ENCODE peak calls at places on chromosomes 1 and 21, in nine cellular contexts. One of them, this sample, is unnamed.

GRCh38 chr1:184163674-184164470 is 112.3 kb downstream of the TSEN15 start:
- DNase-seq in right lobe of liver: no peak
- DNase-seq in breast epithelium: no peak
- DNase-seq in uterus: no peak
- DNase-seq in coronary artery: no peak
- DNase-seq in cardiac fibroblast: peak
- DNase-seq in WTC11: no peak
- DNase-seq in psoas muscle: peak
- DNase-seq in mammary epithelial cell: peak
- DNase-seq in this sample: no peak

GRCh38 chr1:192476802-192477298 is 98.7 kb upstream of the RGS1 start:
- DNase-seq in right lobe of liver: no peak
- DNase-seq in breast epithelium: no peak
- DNase-seq in uterus: no peak
- DNase-seq in coronary artery: peak
- DNase-seq in cardiac fibroblast: peak
- DNase-seq in WTC11: no peak
- DNase-seq in psoas muscle: no peak
- DNase-seq in mammary epithelial cell: peak
- DNase-seq in this sample: no peak

GRCh38 chr1:226438007-226438406 is 30.1 kb upstream of the PARP1 start:
- DNase-seq in right lobe of liver: no peak
- DNase-seq in breast epithelium: no peak
- DNase-seq in uterus: no peak
- DNase-seq in coronary artery: no peak
- DNase-seq in cardiac fibroblast: peak
- DNase-seq in WTC11: no peak
- DNase-seq in psoas muscle: no peak
- DNase-seq in mammary epithelial cell: no peak
- DNase-seq in this sample: no peak

GRCh38 chr1:45348020-45348419 is 7.8 kb upstream of the MUTYH start:
- DNase-seq in right lobe of liver: no peak
- DNase-seq in breast epithelium: no peak
- DNase-seq in uterus: no peak
- DNase-seq in coronary artery: no peak
- DNase-seq in cardiac fibroblast: peak
- DNase-seq in WTC11: no peak
- DNase-seq in psoas muscle: no peak
- DNase-seq in mammary epithelial cell: peak
- DNase-seq in this sample: no peak

GRCh38 chr1:15492572-15492971 is 16.7 kb downstream of the CELA2B start:
- DNase-seq in right lobe of liver: no peak
- DNase-seq in breast epithelium: no peak
- DNase-seq in uterus: no peak
- DNase-seq in coronary artery: no peak
- DNase-seq in cardiac fibroblast: no peak
- DNase-seq in WTC11: no peak
- DNase-seq in psoas muscle: no peak
- DNase-seq in mammary epithelial cell: no peak
- DNase-seq in this sample: no peak

GRCh38 chr21:16588433-16588860 is 858.7 kb downstream of the USP25 start:
- DNase-seq in right lobe of liver: peak
- DNase-seq in breast epithelium: peak
- DNase-seq in uterus: peak
- DNase-seq in coronary artery: peak
- DNase-seq in cardiac fibroblast: peak
- DNase-seq in WTC11: peak
- DNase-seq in psoas muscle: peak
- DNase-seq in mammary epithelial cell: peak
- DNase-seq in this sample: peak

GRCh38 chr1:63454269-63454668 is 68.8 kb downstream of the ITGB3BP start:
- DNase-seq in right lobe of liver: no peak
- DNase-seq in breast epithelium: no peak
- DNase-seq in uterus: no peak
- DNase-seq in coronary artery: no peak
- DNase-seq in cardiac fibroblast: peak
- DNase-seq in WTC11: no peak
- DNase-seq in psoas muscle: no peak
- DNase-seq in mammary epithelial cell: no peak
- DNase-seq in this sample: no peak

GRCh38 chr1:53656062-53656915 is 82.7 kb downstream of the GLIS1 start:
- DNase-seq in right lobe of liver: no peak
- DNase-seq in breast epithelium: no peak
- DNase-seq in uterus: no peak
- DNase-seq in coronary artery: no peak
- DNase-seq in cardiac fibroblast: peak
- DNase-seq in WTC11: no peak
- DNase-seq in psoas muscle: no peak
- DNase-seq in mammary epithelial cell: peak
- DNase-seq in this sample: no peak

GRCh38 chr1:16181887-16182719 is 26.2 kb upstream of the EPHA2 start:
- DNase-seq in right lobe of liver: peak
- DNase-seq in breast epithelium: peak
- DNase-seq in uterus: peak
- DNase-seq in coronary artery: peak
- DNase-seq in cardiac fibroblast: peak
- DNase-seq in WTC11: peak
- DNase-seq in psoas muscle: peak
- DNase-seq in mammary epithelial cell: peak
- DNase-seq in this sample: no peak

GRCh38 chr1:32876341-32877210 is 5.9 kb upstream of the FNDC5 start:
- DNase-seq in right lobe of liver: peak
- DNase-seq in breast epithelium: no peak
- DNase-seq in uterus: no peak
- DNase-seq in coronary artery: no peak
- DNase-seq in cardiac fibroblast: peak
- DNase-seq in WTC11: peak
- DNase-seq in psoas muscle: peak
- DNase-seq in mammary epithelial cell: no peak
- DNase-seq in this sample: no peak

GRCh38 chr1:85463666-85464496 is 1.1 kb downstream of the DDAH1 start:
- DNase-seq in right lobe of liver: no peak
- DNase-seq in breast epithelium: no peak
- DNase-seq in uterus: no peak
- DNase-seq in coronary artery: no peak
- DNase-seq in cardiac fibroblast: peak
- DNase-seq in WTC11: no peak
- DNase-seq in psoas muscle: no peak
- DNase-seq in mammary epithelial cell: no peak
- DNase-seq in this sample: peak

GRCh38 chr1:117339866-117340357 is 27.3 kb upstream of the MAN1A2 start:
- DNase-seq in right lobe of liver: no peak
- DNase-seq in breast epithelium: no peak
- DNase-seq in uterus: peak
- DNase-seq in coronary artery: no peak
- DNase-seq in cardiac fibroblast: peak
- DNase-seq in WTC11: no peak
- DNase-seq in psoas muscle: no peak
- DNase-seq in mammary epithelial cell: peak
- DNase-seq in this sample: no peak

GRCh38 chr1:72704841-72705477 is 422.6 kb upstream of the NEGR1 start:
- DNase-seq in right lobe of liver: no peak
- DNase-seq in breast epithelium: no peak
- DNase-seq in uterus: no peak
- DNase-seq in coronary artery: no peak
- DNase-seq in cardiac fibroblast: no peak
- DNase-seq in WTC11: no peak
- DNase-seq in psoas muscle: no peak
- DNase-seq in mammary epithelial cell: no peak
- DNase-seq in this sample: no peak

GRCh38 chr1:107139833-107140702 is 771 bp upstream of the NTNG1 start:
- DNase-seq in right lobe of liver: peak
- DNase-seq in breast epithelium: no peak
- DNase-seq in uterus: no peak
- DNase-seq in coronary artery: no peak
- DNase-seq in cardiac fibroblast: peak
- DNase-seq in WTC11: peak
- DNase-seq in psoas muscle: peak
- DNase-seq in mammary epithelial cell: peak
- DNase-seq in this sample: peak

GRCh38 chr1:63592536-63593302 is 492 bp upstream of the PGM1 start:
- DNase-seq in right lobe of liver: no peak
- DNase-seq in breast epithelium: no peak
- DNase-seq in uterus: no peak
- DNase-seq in coronary artery: no peak
- DNase-seq in cardiac fibroblast: no peak
- DNase-seq in WTC11: no peak
- DNase-seq in psoas muscle: no peak
- DNase-seq in mammary epithelial cell: no peak
- DNase-seq in this sample: no peak

GRCh38 chr1:26584022-26584485 is 54.5 kb downstream of the RPS6KA1 start:
- DNase-seq in right lobe of liver: no peak
- DNase-seq in breast epithelium: peak
- DNase-seq in uterus: no peak
- DNase-seq in coronary artery: no peak
- DNase-seq in cardiac fibroblast: no peak
- DNase-seq in WTC11: peak
- DNase-seq in psoas muscle: no peak
- DNase-seq in mammary epithelial cell: no peak
- DNase-seq in this sample: no peak

GRCh38 chr1:59856725-59857338 is 42.1 kb downstream of the HOOK1 start:
- DNase-seq in right lobe of liver: no peak
- DNase-seq in breast epithelium: no peak
- DNase-seq in uterus: no peak
- DNase-seq in coronary artery: no peak
- DNase-seq in cardiac fibroblast: no peak
- DNase-seq in WTC11: no peak
- DNase-seq in psoas muscle: no peak
- DNase-seq in mammary epithelial cell: no peak
- DNase-seq in this sample: no peak

GRCh38 chr1:237183963-237184540 is 142.1 kb downstream of the RYR2 start:
- DNase-seq in right lobe of liver: no peak
- DNase-seq in breast epithelium: no peak
- DNase-seq in uterus: no peak
- DNase-seq in coronary artery: no peak
- DNase-seq in cardiac fibroblast: no peak
- DNase-seq in WTC11: peak
- DNase-seq in psoas muscle: no peak
- DNase-seq in mammary epithelial cell: no peak
- DNase-seq in this sample: no peak

GRCh38 chr1:215987092-215987855 is 420.2 kb downstream of the KCTD3 start:
- DNase-seq in right lobe of liver: no peak
- DNase-seq in breast epithelium: no peak
- DNase-seq in uterus: no peak
- DNase-seq in coronary artery: no peak
- DNase-seq in cardiac fibroblast: no peak
- DNase-seq in WTC11: no peak
- DNase-seq in psoas muscle: no peak
- DNase-seq in mammary epithelial cell: no peak
- DNase-seq in this sample: no peak

GRCh38 chr1:18606443-18607288 is 24.0 kb upstream of the PAX7 start:
- DNase-seq in right lobe of liver: no peak
- DNase-seq in breast epithelium: no peak
- DNase-seq in uterus: no peak
- DNase-seq in coronary artery: no peak
- DNase-seq in cardiac fibroblast: no peak
- DNase-seq in WTC11: no peak
- DNase-seq in psoas muscle: no peak
- DNase-seq in mammary epithelial cell: no peak
- DNase-seq in this sample: no peak

GRCh38 chr1:228101994-228102790 is 933 bp downstream of the C1orf35 start:
- DNase-seq in right lobe of liver: peak
- DNase-seq in breast epithelium: no peak
- DNase-seq in uterus: no peak
- DNase-seq in coronary artery: no peak
- DNase-seq in cardiac fibroblast: no peak
- DNase-seq in WTC11: peak
- DNase-seq in psoas muscle: peak
- DNase-seq in mammary epithelial cell: peak
- DNase-seq in this sample: no peak
- TF ChIP-seq CTCF in right lobe of liver: no peak
- TF ChIP-seq CTCF in breast epithelium: no peak
- TF ChIP-seq CTCF in uterus: no peak
- TF ChIP-seq CTCF in coronary artery: no peak
- TF ChIP-seq CTCF in cardiac fibroblast: peak
- TF ChIP-seq CTCF in WTC11: no peak
- TF ChIP-seq CTCF in psoas muscle: no peak
- TF ChIP-seq CTCF in mammary epithelial cell: peak
- TF ChIP-seq CTCF in this sample: peak

GRCh38 chr1:2347907-2348306 is 43.4 kb downstream of the MORN1 start:
- DNase-seq in right lobe of liver: peak
- DNase-seq in breast epithelium: peak
- DNase-seq in uterus: no peak
- DNase-seq in coronary artery: no peak
- DNase-seq in cardiac fibroblast: no peak
- DNase-seq in WTC11: no peak
- DNase-seq in psoas muscle: no peak
- DNase-seq in mammary epithelial cell: no peak
- DNase-seq in this sample: no peak
- TF ChIP-seq CTCF in right lobe of liver: no peak
- TF ChIP-seq CTCF in breast epithelium: no peak
- TF ChIP-seq CTCF in uterus: no peak
- TF ChIP-seq CTCF in coronary artery: no peak
- TF ChIP-seq CTCF in cardiac fibroblast: no peak
- TF ChIP-seq CTCF in WTC11: no peak
- TF ChIP-seq CTCF in psoas muscle: no peak
- TF ChIP-seq CTCF in mammary epithelial cell: no peak
- TF ChIP-seq CTCF in this sample: no peak

GRCh38 chr21:36564647-36565046 is 84.7 kb upstream of the CLDN14 start:
- DNase-seq in right lobe of liver: no peak
- DNase-seq in breast epithelium: no peak
- DNase-seq in uterus: no peak
- DNase-seq in coronary artery: no peak
- DNase-seq in cardiac fibroblast: no peak
- DNase-seq in WTC11: no peak
- DNase-seq in psoas muscle: no peak
- DNase-seq in mammary epithelial cell: no peak
- DNase-seq in this sample: peak
- TF ChIP-seq CTCF in right lobe of liver: no peak
- TF ChIP-seq CTCF in breast epithelium: no peak
- TF ChIP-seq CTCF in uterus: no peak
- TF ChIP-seq CTCF in coronary artery: no peak
- TF ChIP-seq CTCF in cardiac fibroblast: no peak
- TF ChIP-seq CTCF in WTC11: no peak
- TF ChIP-seq CTCF in psoas muscle: no peak
- TF ChIP-seq CTCF in mammary epithelial cell: no peak
- TF ChIP-seq CTCF in this sample: no peak

DNA sequence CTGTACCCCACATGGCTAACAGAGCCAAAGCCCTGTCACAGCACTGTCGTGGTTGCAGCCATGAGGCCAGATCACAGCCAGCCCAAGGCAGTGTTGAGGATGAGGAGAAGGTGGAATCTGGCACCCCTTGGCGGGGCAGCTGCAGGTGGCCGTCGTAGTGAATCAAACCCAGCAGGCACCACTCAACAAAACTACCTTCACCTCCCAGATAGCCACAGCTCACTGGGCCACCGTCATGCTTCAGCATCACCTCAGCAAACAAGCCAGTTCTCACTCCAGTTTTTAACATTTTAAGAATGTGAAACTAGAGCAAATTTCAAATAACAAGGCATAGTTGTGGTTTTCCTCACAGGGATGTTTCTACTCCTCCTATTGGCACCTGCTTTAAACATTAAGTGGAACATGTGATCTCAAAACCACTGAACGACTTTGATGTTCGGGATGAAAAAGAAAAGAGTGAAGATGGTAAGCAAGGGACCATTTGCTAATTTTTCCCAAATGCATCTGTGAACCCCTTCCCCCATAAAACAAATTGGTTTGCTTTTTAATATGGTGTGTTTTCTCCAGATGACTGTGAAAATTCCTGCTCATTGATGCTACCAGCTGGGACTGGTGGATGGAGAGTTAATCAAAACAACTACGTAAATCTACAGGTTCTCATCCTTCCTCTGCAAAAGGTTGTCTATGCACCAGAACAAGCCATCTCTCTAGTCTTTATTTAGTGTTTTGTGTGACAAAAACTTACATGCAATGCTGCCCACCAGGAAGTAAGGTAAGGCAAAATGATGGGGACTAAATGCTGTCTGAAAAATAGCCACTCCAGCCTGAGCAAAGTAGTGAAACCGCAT is 45.5 kb downstream of the TOR1AIP2 start:
- DNase-seq in right lobe of liver: no peak
- DNase-seq in breast epithelium: no peak
- DNase-seq in uterus: no peak
- DNase-seq in coronary artery: no peak
- DNase-seq in cardiac fibroblast: no peak
- DNase-seq in WTC11: no peak
- DNase-seq in psoas muscle: no peak
- DNase-seq in mammary epithelial cell: no peak
- DNase-seq in this sample: peak
- TF ChIP-seq CTCF in right lobe of liver: no peak
- TF ChIP-seq CTCF in breast epithelium: no peak
- TF ChIP-seq CTCF in uterus: no peak
- TF ChIP-seq CTCF in coronary artery: no peak
- TF ChIP-seq CTCF in cardiac fibroblast: no peak
- TF ChIP-seq CTCF in WTC11: no peak
- TF ChIP-seq CTCF in psoas muscle: no peak
- TF ChIP-seq CTCF in mammary epithelial cell: no peak
- TF ChIP-seq CTCF in this sample: no peak

This sample was measured in type B pancreatic cell.